ENCODE peak calls at places on chromosomes 3 and 15, in six cellular contexts. L is GM13976, P is NAMALWA, A is progenitor cell of endocrine pancreas, T is putamen, J is anterior cingulate cortex. M is an unnamed sample.

GRCh38 chr3:13587442-13587841 is 38.5 kb downstream of the FBLN2 start:
- DNase-seq in L (no peak), P (no peak), A (no peak), J (no peak), T (no peak), M (no peak)

GRCh38 chr3:71723452-71724170 is 1.6 kb downstream of the EIF4E3 start:
- DNase-seq in J (no peak), A (no peak), L (peak; percentile 41), T (no peak), P (no peak), M (no peak)

GRCh38 chr3:172326993-172327392 is 121.3 kb downstream of the GHSR start:
- DNase-seq in A (no peak), P (no peak), T (no peak), L (no peak), J (no peak), M (no peak)

GRCh38 chr3:13801361-13802214 is 78.3 kb downstream of the WNT7A start:
- DNase-seq in T (no peak), P (no peak), L (no peak), A (no peak), J (no peak), M (no peak)

GRCh38 chr3:51673181-51673801 is 2.2 kb downstream of the TEX264 start:
- DNase-seq in L (no peak), A (no peak), P (no peak), J (no peak), T (no peak), M (no peak)

GRCh38 chr15:63601727-63602185 is 4.6 kb downstream of the FBXL22 start:
- DNase-seq in A (no peak), T (no peak), J (no peak), L (peak; percentile 48), P (peak; percentile 44), M (no peak)

GRCh38 chr15:74050835-74051234 is 31.5 kb downstream of the GOLGA6A start:
- DNase-seq in T (no peak), L (no peak), J (no peak), A (no peak), P (no peak), M (no peak)

GRCh38 chr3:17322106-17322793 is 420.2 kb downstream of the TBC1D5 start:
- DNase-seq in T (no peak), L (peak; percentile 22), A (no peak), J (no peak), P (no peak), M (no peak)

GRCh38 chr3:194269610-194270145 is 81.5 kb downstream of the CPN2 start:
- DNase-seq in J (peak; percentile 29), L (peak; percentile 55), A (no peak), P (no peak), T (peak; percentile 24), M (peak; percentile 57)

GRCh38 chr3:14549256-14549931 is 9.3 kb upstream of the GRIP2 start:
- DNase-seq in T (no peak), P (peak; percentile 55), A (no peak), J (no peak), L (no peak), M (no peak)

GRCh38 chr3:106792716-106793115 is 584.5 kb upstream of the CCDC54 start:
- DNase-seq in L (no peak), J (no peak), T (no peak), A (no peak), P (no peak), M (no peak)

GRCh38 chr15:31361764-31362120 is 35.1 kb downstream of the KLF13 start:
- DNase-seq in T (no peak), P (no peak), A (no peak), L (no peak), J (no peak), M (no peak)

GRCh38 chr3:194369522-194370279 is at the start of gene LRRC15:
- DNase-seq in A (no peak), L (no peak), T (no peak), J (no peak), P (no peak), M (no peak)

GRCh38 chr3:55059027-55059629 is 131.3 kb upstream of the LRTM1 start:
- DNase-seq in J (no peak), P (no peak), T (no peak), L (no peak), A (no peak), M (no peak)

GRCh38 chr15:98155356-98155755 is 194.9 kb downstream of the ARRDC4 start:
- DNase-seq in J (no peak), L (no peak), A (no peak), P (no peak), T (no peak), M (no peak)

GRCh38 chr15:39641187-39641889 is 60.5 kb downstream of the THBS1 start:
- DNase-seq in P (no peak), A (no peak), T (peak; percentile 20), L (no peak), J (no peak), M (no peak)

GRCh38 chr3:186002884-186003472 is 65.2 kb upstream of the TRA2B start:
- DNase-seq in P (peak; percentile 51), T (no peak), L (no peak), A (no peak), J (no peak), M (no peak)

GRCh38 chr15:79358069-79358468 is 47.2 kb downstream of the TMED3 start:
- DNase-seq in P (no peak), L (no peak), J (no peak), A (no peak), T (no peak), M (no peak)

GRCh38 chr3:65777050-65777449 is 261.7 kb downstream of the MAGI1 start:
- DNase-seq in L (no peak), A (no peak), J (no peak), T (no peak), P (no peak), M (no peak)